ENCODE peak calls at places on chromosomes 12 and 14, in seven cellular contexts. N is HCT116, W is fibroblast of lung, X is endothelial cell of umbilical vein, R is GM12878, S is mammary epithelial cell, A is H1. F is an unnamed sample.

GRCh38 chr12:3236345-3237153 is 159.4 kb downstream of the TSPAN9 start:
- DNase-seq in N (peak), W (peak), X (peak), R (no peak), S (peak), A (no peak), F (peak)

GRCh38 chr12:79555006-79555925 is 135.5 kb downstream of the PAWR start:
- DNase-seq in N (peak), W (peak), X (peak), R (no peak), S (peak), A (no peak), F (peak)

GRCh38 chr12:107007421-107007820 is 20.5 kb upstream of the MTERF2 start:
- DNase-seq in N (no peak), W (no peak), X (no peak), R (no peak), S (no peak), A (no peak), F (no peak)

GRCh38 chr14:69288001-69288771 is 28.2 kb downstream of the GALNT16 start:
- DNase-seq in N (no peak), W (peak), X (peak), R (no peak), S (no peak), A (no peak), F (no peak)

GRCh38 chr14:51540364-51540763 is 111.3 kb upstream of the FRMD6 start:
- DNase-seq in N (no peak), W (peak), X (no peak), R (no peak), S (peak), A (no peak), F (no peak)

GRCh38 chr12:38911611-38912010 is 6.2 kb upstream of the CPNE8 start:
- DNase-seq in N (no peak), W (no peak), X (no peak), R (no peak), S (no peak), A (no peak), F (no peak)

GRCh38 chr14:81233615-81234014 is 12.9 kb upstream of the GTF2A1 start:
- DNase-seq in N (no peak), W (no peak), X (no peak), R (no peak), S (no peak), A (no peak), F (no peak)

GRCh38 chr12:21656931-21657335 is 709 bp downstream of the LDHB start:
- DNase-seq in N (peak), W (peak), X (peak), R (no peak), S (peak), A (no peak), F (no peak)

GRCh38 chr12:89733579-89734201 is 25.1 kb upstream of the ATP2B1 start:
- DNase-seq in N (no peak), W (peak), X (no peak), R (no peak), S (peak), A (no peak), F (no peak)

GRCh38 chr12:110262442-110263388 is 18.3 kb upstream of the ATP2A2 start:
- DNase-seq in N (no peak), W (no peak), X (no peak), R (no peak), S (no peak), A (no peak), F (peak)

GRCh38 chr12:64392221-64392620 is 1.7 kb upstream of the C12orf56 start:
- DNase-seq in N (no peak), W (peak), X (peak), R (no peak), S (peak), A (no peak), F (no peak)

GRCh38 chr12:105455250-105455649 is 124.8 kb downstream of the C12orf75 start:
- DNase-seq in N (no peak), W (no peak), X (no peak), R (no peak), S (peak), A (no peak), F (peak)

GRCh38 chr14:105617201-105617777 is 90.9 kb downstream of the TMEM121 start:
- DNase-seq in N (no peak), W (no peak), X (no peak), R (peak), S (no peak), A (no peak), F (no peak)

GRCh38 chr14:68693926-68694325 is 98.9 kb downstream of the ZFP36L1 start:
- DNase-seq in N (no peak), W (no peak), X (no peak), R (no peak), S (no peak), A (no peak), F (no peak)

GRCh38 chr14:105071326-105071725 is 6.1 kb upstream of the GPR132 start:
- DNase-seq in N (no peak), W (no peak), X (no peak), R (no peak), S (no peak), A (no peak), F (no peak)

GRCh38 chr12:98870521-98870920 is 225.4 kb downstream of the APAF1 start:
- DNase-seq in N (no peak), W (no peak), X (no peak), R (no peak), S (no peak), A (no peak), F (no peak)

GRCh38 chr12:29816869-29817730 is 33.4 kb upstream of the TMTC1 start:
- DNase-seq in N (no peak), W (no peak), X (peak), R (no peak), S (no peak), A (no peak), F (no peak)

GRCh38 chr12:92938018-92938417 is 8.9 kb upstream of the EEA1 start:
- DNase-seq in N (no peak), W (peak), X (no peak), R (no peak), S (peak), A (no peak), F (no peak)

GRCh38 chr12:18224745-18225144 is 36.6 kb upstream of the PIK3C2G start:
- DNase-seq in N (peak), W (peak), X (no peak), R (no peak), S (peak), A (peak), F (no peak)

GRCh38 chr14:31400031-31400638 is 20.2 kb downstream of the HEATR5A start:
- DNase-seq in N (no peak), W (no peak), X (no peak), R (no peak), S (no peak), A (no peak), F (no peak)

DNA sequence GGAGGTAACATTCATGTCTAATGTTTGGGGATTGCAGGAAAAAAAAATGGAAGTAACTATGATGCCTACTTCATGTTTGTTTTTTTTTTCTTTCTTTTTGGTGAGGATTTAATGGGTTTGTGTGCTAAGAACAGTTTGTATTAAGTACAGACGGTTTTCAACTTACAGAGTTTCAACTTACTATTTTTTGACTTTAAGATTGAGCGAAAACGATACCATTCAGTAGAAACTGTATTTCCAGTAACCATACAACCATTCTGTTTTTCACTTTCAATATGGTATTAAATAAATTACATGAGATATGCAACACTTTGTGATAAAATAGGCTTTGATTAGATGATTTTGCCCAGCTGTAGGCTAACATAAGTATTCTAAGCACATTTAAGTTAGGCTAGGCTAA is 10.4 kb downstream of the TECPR2 start:
- DNase-seq in N (no peak), W (no peak), X (no peak), R (peak), S (no peak), A (no peak), F (no peak)
- H3K4me3 ChIP-seq in N (no peak), W (no peak), X (no peak), R (no peak), S (no peak), A (no peak), F (no peak)

DNA sequence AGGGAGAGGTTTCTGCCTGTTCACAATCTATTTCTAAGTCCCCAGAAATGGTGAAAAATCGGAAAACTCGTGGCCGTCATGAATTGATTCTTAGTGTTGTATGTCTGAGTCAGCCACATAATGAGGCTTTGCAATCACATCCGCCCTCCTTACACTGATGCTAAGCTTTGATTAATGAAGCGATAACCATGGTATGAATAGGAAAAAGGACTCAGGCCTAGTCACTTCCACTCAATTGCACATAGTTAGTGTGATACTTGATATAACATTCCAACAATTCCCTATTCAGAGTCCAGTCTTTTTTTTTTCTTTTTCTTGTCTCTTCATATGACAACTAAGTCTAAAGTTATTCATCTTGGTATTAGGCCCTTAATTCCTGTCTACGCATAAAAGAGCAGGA is 1231.0 kb downstream of the VRK1 start:
- DNase-seq in N (no peak), W (peak), X (no peak), R (no peak), S (peak), A (no peak), F (no peak)
- TF ChIP-seq EZH2 in N (no peak), W (no peak), X (no peak), R (no peak), S (no peak), A (no peak), F (no peak)

GRCh38 chr14:33792387-33793368 is 158.2 kb downstream of the EGLN3 start:
- DNase-seq in N (peak), W (peak), X (peak), R (peak), S (peak), A (peak), F (peak)
- H3K4me3 ChIP-seq in N (no peak), W (no peak), X (no peak), R (no peak), S (no peak), A (no peak), F (peak)

GRCh38 chr14:25049559-25050493 is at the start of gene STXBP6:
- DNase-seq in N (no peak), W (peak), X (peak), R (no peak), S (peak), A (no peak), F (no peak)
- TF ChIP-seq EZH2 in N (no peak), W (no peak), X (peak), R (no peak), S (no peak), A (peak), F (no peak)

GRCh38 chr12:130929363-130929762 is 24.3 kb upstream of the ADGRD1 start:
- DNase-seq in N (no peak), W (no peak), X (no peak), R (no peak), S (no peak), A (no peak), F (no peak)

GRCh38 chr12:130936566-130936965 is 17.1 kb upstream of the ADGRD1 start:
- DNase-seq in N (no peak), W (no peak), X (no peak), R (no peak), S (no peak), A (no peak), F (no peak)

GRCh38 chr12:130933269-130933995 is 20.3 kb upstream of the ADGRD1 start:
- DNase-seq in N (no peak), W (no peak), X (no peak), R (no peak), S (no peak), A (no peak), F (no peak)

GRCh38 chr12:130934753-130935152 is 19.0 kb upstream of the ADGRD1 start:
- DNase-seq in N (no peak), W (no peak), X (no peak), R (no peak), S (no peak), A (no peak), F (no peak)

GRCh38 chr12:130932061-130932650 is 21.6 kb upstream of the ADGRD1 start:
- DNase-seq in N (no peak), W (no peak), X (no peak), R (no peak), S (no peak), A (no peak), F (no peak)
- H3K4me3 ChIP-seq in N (no peak), W (no peak), X (no peak), R (no peak), S (no peak), A (no peak), F (no peak)

GRCh38 chr12:33437598-33437997 is 2.0 kb downstream of the SYT10 start:
- DNase-seq in N (no peak), W (no peak), X (no peak), R (no peak), S (no peak), A (no peak), F (no peak)

GRCh38 chr12:33438025-33438772 is 1.4 kb downstream of the SYT10 start:
- DNase-seq in N (no peak), W (no peak), X (no peak), R (no peak), S (no peak), A (no peak), F (no peak)

GRCh38 chr12:33440477-33440876 is 858 bp upstream of the SYT10 start:
- DNase-seq in N (no peak), W (no peak), X (no peak), R (no peak), S (no peak), A (no peak), F (no peak)

GRCh38 chr12:33439587-33440011 is at the start of gene SYT10:
- DNase-seq in N (no peak), W (peak), X (peak), R (no peak), S (peak), A (no peak), F (no peak)

GRCh38 chr12:33438890-33439586 is 581 bp downstream of the SYT10 start:
- DNase-seq in N (no peak), W (peak), X (no peak), R (no peak), S (peak), A (no peak), F (no peak)
- TF ChIP-seq EZH2 in N (no peak), W (no peak), X (no peak), R (no peak), S (peak), A (peak), F (no peak)

F was measured in PC-9.